ENCODE peak calls at places on chromosomes 4 and X, in five cellular contexts. One of them, this sample, is unnamed.
A peak's percentile ranks its signal among the peaks of the same experiment; 100 is the strongest.

GRCh38 chr4:87108142-87108546 is 112.3 kb downstream of the KLHL8 start:
- DNase-seq in WTC11: no peak
- DNase-seq in activated CD4-positive, alpha-beta T cell treated with anti-CD3 and anti-CD28 coated beads for 24 hours: no peak
- DNase-seq in KG1: no peak
- DNase-seq in AG04450: no peak
- DNase-seq in this sample: peak; percentile 77

GRCh38 chrX:46649421-46650260 is 76.1 kb downstream of the CHST7 start:
- DNase-seq in WTC11: peak; percentile 26
- DNase-seq in activated CD4-positive, alpha-beta T cell treated with anti-CD3 and anti-CD28 coated beads for 24 hours: no peak
- DNase-seq in AG04450: no peak
- DNase-seq in KG1: peak; percentile 9
- DNase-seq in this sample: peak; percentile 50

GRCh38 chr4:683982-684571 is 4.9 kb downstream of the SLC49A3 start:
- DNase-seq in KG1: peak; percentile 25
- DNase-seq in AG04450: no peak
- DNase-seq in WTC11: peak; percentile 89
- DNase-seq in activated CD4-positive, alpha-beta T cell treated with anti-CD3 and anti-CD28 coated beads for 24 hours: no peak
- DNase-seq in this sample: no peak

GRCh38 chr4:112564706-112565270 is 48.8 kb upstream of the NEUROG2 start:
- DNase-seq in KG1: no peak
- DNase-seq in WTC11: peak; percentile 31
- DNase-seq in activated CD4-positive, alpha-beta T cell treated with anti-CD3 and anti-CD28 coated beads for 24 hours: no peak
- DNase-seq in AG04450: no peak
- DNase-seq in this sample: no peak

GRCh38 chrX:42094208-42094607 is 170.9 kb upstream of the CASK start:
- DNase-seq in AG04450: no peak
- DNase-seq in KG1: no peak
- DNase-seq in activated CD4-positive, alpha-beta T cell treated with anti-CD3 and anti-CD28 coated beads for 24 hours: no peak
- DNase-seq in WTC11: no peak
- DNase-seq in this sample: no peak

GRCh38 chrX:13471269-13471668 is 98.1 kb upstream of the EGFL6 start:
- DNase-seq in activated CD4-positive, alpha-beta T cell treated with anti-CD3 and anti-CD28 coated beads for 24 hours: no peak
- DNase-seq in KG1: no peak
- DNase-seq in AG04450: no peak
- DNase-seq in WTC11: peak; percentile 11
- DNase-seq in this sample: no peak

GRCh38 chr4:5979981-5980380 is 38.2 kb downstream of the C4orf50 start:
- DNase-seq in KG1: no peak
- DNase-seq in activated CD4-positive, alpha-beta T cell treated with anti-CD3 and anti-CD28 coated beads for 24 hours: no peak
- DNase-seq in AG04450: no peak
- DNase-seq in WTC11: peak; percentile 85
- DNase-seq in this sample: no peak

GRCh38 chrX:37543324-37543723 is 28.1 kb upstream of the LANCL3 start:
- DNase-seq in WTC11: no peak
- DNase-seq in activated CD4-positive, alpha-beta T cell treated with anti-CD3 and anti-CD28 coated beads for 24 hours: no peak
- DNase-seq in KG1: no peak
- DNase-seq in AG04450: no peak
- DNase-seq in this sample: no peak

GRCh38 chr4:112517067-112517588 is 1.1 kb upstream of the NEUROG2 start:
- DNase-seq in KG1: no peak
- DNase-seq in WTC11: peak; percentile 66
- DNase-seq in AG04450: no peak
- DNase-seq in activated CD4-positive, alpha-beta T cell treated with anti-CD3 and anti-CD28 coated beads for 24 hours: no peak
- DNase-seq in this sample: no peak

GRCh38 chrX:138775501-138775900 is 64.0 kb upstream of the FGF13 start:
- DNase-seq in AG04450: no peak
- DNase-seq in WTC11: no peak
- DNase-seq in activated CD4-positive, alpha-beta T cell treated with anti-CD3 and anti-CD28 coated beads for 24 hours: no peak
- DNase-seq in KG1: peak; percentile 8
- DNase-seq in this sample: no peak

GRCh38 chr4:99677161-99677560 is 19.5 kb upstream of the C4orf54 start:
- DNase-seq in KG1: no peak
- DNase-seq in activated CD4-positive, alpha-beta T cell treated with anti-CD3 and anti-CD28 coated beads for 24 hours: no peak
- DNase-seq in AG04450: no peak
- DNase-seq in WTC11: no peak
- DNase-seq in this sample: no peak

GRCh38 chr4:8893624-8894423 is 22.2 kb upstream of the HMX1 start:
- DNase-seq in AG04450: no peak
- DNase-seq in KG1: no peak
- DNase-seq in activated CD4-positive, alpha-beta T cell treated with anti-CD3 and anti-CD28 coated beads for 24 hours: no peak
- DNase-seq in WTC11: peak; percentile 52
- DNase-seq in this sample: no peak

GRCh38 chr4:173501592-173502150 is 28.4 kb downstream of the HAND2 start:
- DNase-seq in activated CD4-positive, alpha-beta T cell treated with anti-CD3 and anti-CD28 coated beads for 24 hours: no peak
- DNase-seq in WTC11: no peak
- DNase-seq in AG04450: no peak
- DNase-seq in KG1: no peak
- DNase-seq in this sample: no peak

GRCh38 chr4:186904104-186904503 is 180.4 kb upstream of the FAT1 start:
- DNase-seq in activated CD4-positive, alpha-beta T cell treated with anti-CD3 and anti-CD28 coated beads for 24 hours: no peak
- DNase-seq in AG04450: peak; percentile 55
- DNase-seq in KG1: no peak
- DNase-seq in WTC11: no peak
- DNase-seq in this sample: peak; percentile 29